ENCODE peak calls at places on chromosomes 6 and 20, in four cellular contexts. P, G, L and R are unnamed samples.

GRCh38 chr6:25564953-25565352 is 87.1 kb upstream of the SCGN start:
- DNase-seq in P (no peak), L (no peak), G (no peak), R (no peak)

GRCh38 chr20:54474046-54474445 is 1.3 kb upstream of the DOK5 start:
- DNase-seq in G (no peak), P (no peak), L (no peak), R (no peak)

GRCh38 chr20:54173653-54174451 is at the start of gene CYP24A1:
- DNase-seq in L (no peak), P (no peak), G (peak), R (no peak)

GRCh38 chr6:45531999-45532605 is 154.4 kb upstream of the SUPT3H start:
- DNase-seq in L (no peak), P (no peak), G (no peak), R (no peak)

GRCh38 chr6:109336221-109336955 is 45.9 kb downstream of the CD164 start:
- DNase-seq in G (no peak), P (peak), L (no peak), R (no peak)

GRCh38 chr6:161273356-161273751 is 507 bp downstream of the AGPAT4 start:
- DNase-seq in P (peak), L (no peak), G (no peak), R (no peak)

GRCh38 chr6:47134476-47135189 is 92.5 kb upstream of the ADGRF1 start:
- DNase-seq in L (no peak), G (no peak), P (peak), R (no peak)

GRCh38 chr6:87806635-87807034 is 104.6 kb upstream of the AKIRIN2 start:
- DNase-seq in P (no peak), L (no peak), G (no peak), R (no peak)

GRCh38 chr6:98433325-98433724 is 401.0 kb upstream of the POU3F2 start:
- DNase-seq in L (no peak), G (no peak), P (no peak), R (no peak)

GRCh38 chr6:116444092-116444491 is 17.1 kb upstream of the CALHM6 start:
- DNase-seq in P (peak), G (peak), L (no peak), R (no peak)

GRCh38 chr6:12163149-12163548 is 127.0 kb upstream of the EDN1 start:
- DNase-seq in P (no peak), L (no peak), G (no peak), R (no peak)

GRCh38 chr6:166439366-166440091 is 56.8 kb upstream of the MPC1 start:
- DNase-seq in G (no peak), P (no peak), L (no peak), R (no peak)

GRCh38 chr6:36029464-36029863 is 1.9 kb downstream of the MAPK14 start:
- DNase-seq in G (no peak), L (no peak), P (peak), R (no peak)

GRCh38 chr6:85865665-85866372 is 223.1 kb upstream of the SYNCRIP start:
- DNase-seq in G (no peak), L (no peak), P (peak), R (no peak)

GRCh38 chr6:78593898-78594666 is 273.3 kb upstream of the IRAK1BP1 start:
- DNase-seq in L (no peak), G (no peak), P (no peak), R (no peak)

GRCh38 chr6:28351087-28351486 is 1.3 kb downstream of the ZKSCAN3 start:
- DNase-seq in G (no peak), L (no peak), P (no peak), R (no peak)

GRCh38 chr6:128370072-128370471 is 150.3 kb downstream of the PTPRK start:
- DNase-seq in L (no peak), P (no peak), G (no peak), R (no peak)

GRCh38 chr6:142380626-142381025 is 78.8 kb downstream of the ADGRG6 start:
- DNase-seq in G (no peak), L (no peak), P (no peak), R (no peak)

GRCh38 chr6:13544454-13545186 is 29.8 kb upstream of the SIRT5 start:
- DNase-seq in P (no peak), L (no peak), G (peak), R (no peak)

GRCh38 chr6:82818727-82819126 is 246.9 kb downstream of the UBE3D start:
- DNase-seq in L (no peak), P (no peak), G (no peak), R (no peak)

GRCh38 chr20:17488916-17489600 is 42.1 kb downstream of the BFSP1 start:
- DNase-seq in G (no peak), P (no peak), L (no peak), R (no peak)

GRCh38 chr20:37360515-37361115 is 14.7 kb downstream of the SRC start:
- DNase-seq in G (no peak), P (no peak), L (no peak), R (no peak)

GRCh38 chr6:57432162-57432561 is 114.7 kb downstream of the PRIM2 start:
- DNase-seq in G (no peak), P (no peak), L (no peak), R (no peak)

GRCh38 chr20:63004607-63005211 is 2.1 kb downstream of the BHLHE23 start:
- DNase-seq in P (no peak), L (no peak), G (no peak), R (no peak)

GRCh38 chr6:81753709-81754678 is 1.5 kb upstream of the TENT5A start:
- DNase-seq in G (peak), P (peak), L (peak), R (peak)

GRCh38 chr6:152267967-152268845 is 369.0 kb downstream of the SYNE1 start:
- DNase-seq in L (no peak), G (peak), P (peak), R (no peak)

GRCh38 chr6:27532820-27533538 is 60.1 kb upstream of the ZNF184 start:
- DNase-seq in G (peak), P (peak), L (no peak), R (no peak)

GRCh38 chr6:43827898-43828297 is 57.9 kb downstream of the VEGFA start:
- DNase-seq in P (no peak), L (no peak), G (no peak), R (no peak)

GRCh38 chr6:137659871-137660270 is 165.7 kb upstream of the OLIG3 start:
- DNase-seq in P (no peak), G (no peak), L (no peak), R (no peak)

GRCh38 chr6:47161176-47161687 is 119.1 kb upstream of the ADGRF1 start:
- DNase-seq in P (peak), G (no peak), L (no peak), R (no peak)

GRCh38 chr20:53576195-53576580 is 17.5 kb downstream of the ZNF217 start:
- DNase-seq in L (no peak), G (no peak), P (no peak), R (no peak)

GRCh38 chr6:19788684-19789083 is 48.5 kb upstream of the ID4 start:
- DNase-seq in G (no peak), P (no peak), L (no peak), R (no peak)

GRCh38 chr6:20540683-20541082 is 6.4 kb downstream of the CDKAL1 start:
- DNase-seq in P (peak), G (no peak), L (no peak), R (no peak)

GRCh38 chr6:34070315-34071110 is 75.4 kb downstream of the GRM4 start:
- DNase-seq in P (no peak), L (no peak), G (no peak), R (no peak)